ENCODE peak calls at places on chromosomes 16 and 17, in five cellular contexts. P is lung, T is GM12865, Y is progenitor cell of endocrine pancreas, E is neural crest cell. U is an unnamed sample.

GRCh38 chr17:2484876-2485275 is 26.8 kb downstream of the METTL16 start:
- DNase-seq in P (no peak), T (no peak), Y (no peak), E (no peak), U (peak; percentile 81)

GRCh38 chr16:66895697-66895995 is 15.3 kb downstream of the PDP2 start:
- DNase-seq in P (no peak), T (no peak), Y (no peak), E (no peak), U (no peak)

GRCh38 chr16:20933589-20933988 is 33.0 kb downstream of the LYRM1 start:
- DNase-seq in P (no peak), T (no peak), Y (no peak), E (no peak), U (no peak)

GRCh38 chr17:30476726-30477082 is 504 bp upstream of the GOSR1 start:
- DNase-seq in P (no peak), T (no peak), Y (no peak), E (no peak), U (no peak)

GRCh38 chr16:70735141-70735979 is 49.5 kb upstream of the MTSS2 start:
- DNase-seq in P (no peak), T (no peak), Y (no peak), E (no peak), U (no peak)

GRCh38 chr16:80477838-80478237 is 63.0 kb upstream of the DYNLRB2 start:
- DNase-seq in P (no peak), T (no peak), Y (no peak), E (no peak), U (no peak)

GRCh38 chr16:48359983-48360382 is 25.2 kb downstream of the SIAH1 start:
- DNase-seq in P (no peak), T (no peak), Y (no peak), E (no peak), U (no peak)

GRCh38 chr16:5502467-5502869 is 404.9 kb upstream of the EEF2KMT start:
- DNase-seq in P (no peak), T (peak; percentile 13), Y (peak; percentile 39), E (peak; percentile 32), U (peak; percentile 62)

GRCh38 chr16:29811896-29812665 is at the start of gene PRRT2:
- DNase-seq in P (no peak), T (peak; percentile 38), Y (no peak), E (peak; percentile 61), U (peak; percentile 92)

GRCh38 chr17:17535957-17536356 is 39.8 kb upstream of the RASD1 start:
- DNase-seq in P (peak; percentile 73), T (no peak), Y (no peak), E (no peak), U (no peak)

GRCh38 chr17:64686705-64687104 is 24.6 kb upstream of the SMURF2 start:
- DNase-seq in P (no peak), T (no peak), Y (no peak), E (no peak), U (no peak)

GRCh38 chr16:81717662-81718189 is 61.4 kb upstream of the PLCG2 start:
- DNase-seq in P (no peak), T (no peak), Y (no peak), E (no peak), U (no peak)

GRCh38 chr16:30567991-30568638 is 3.4 kb downstream of the ZNF688 start:
- DNase-seq in P (no peak), T (peak; percentile 88), Y (no peak), E (no peak), U (no peak)

GRCh38 chr17:3916013-3916696 is at the start of gene P2RX1:
- DNase-seq in P (no peak), T (peak; percentile 55), Y (no peak), E (no peak), U (no peak)

GRCh38 chr16:27424772-27425498 is 23.0 kb downstream of the IL21R start:
- DNase-seq in P (peak; percentile 25), T (no peak), Y (no peak), E (no peak), U (no peak)

GRCh38 chr16:30699615-30700099 is 686 bp downstream of the SRCAP start:
- DNase-seq in P (no peak), T (no peak), Y (no peak), E (no peak), U (no peak)

GRCh38 chr17:53626286-53626685 is 196.4 kb upstream of the KIF2B start:
- DNase-seq in P (no peak), T (no peak), Y (no peak), E (no peak), U (no peak)

GRCh38 chr16:9135797-9136196 is 44.4 kb downstream of the HAPSTR1 start:
- DNase-seq in P (no peak), T (peak; percentile 88), Y (no peak), E (no peak), U (no peak)

GRCh38 chr17:63478814-63479494 is 2.1 kb downstream of the ACE start:
- DNase-seq in P (peak; percentile 82), T (peak; percentile 87), Y (peak; percentile 69), E (peak; percentile 57), U (peak; percentile 84)

GRCh38 chr17:40617678-40618240 is 29.9 kb downstream of the SMARCE1 start:
- DNase-seq in P (no peak), T (no peak), Y (no peak), E (no peak), U (peak; percentile 34)

GRCh38 chr16:6884002-6884401 is 448.6 kb upstream of the RBFOX1 start:
- DNase-seq in P (no peak), T (no peak), Y (no peak), E (no peak), U (peak; percentile 20)

GRCh38 chr17:4808378-4808767 is 1.4 kb downstream of the PLD2 start:
- DNase-seq in P (peak; percentile 49), T (no peak), Y (no peak), E (no peak), U (no peak)

GRCh38 chr17:82970067-82970466 is 109.3 kb upstream of the METRNL start:
- DNase-seq in P (no peak), T (peak; percentile 36), Y (no peak), E (no peak), U (no peak)

GRCh38 chr16:58883131-58883530 is 149.0 kb upstream of the GOT2 start:
- DNase-seq in P (no peak), T (no peak), Y (no peak), E (no peak), U (no peak)

GRCh38 chr16:30095166-30096078 is 591 bp downstream of the YPEL3 start:
- DNase-seq in P (no peak), T (no peak), Y (no peak), E (no peak), U (peak; percentile 59)

GRCh38 chr16:55179858-55180585 is 144.0 kb upstream of the IRX6 start:
- DNase-seq in P (peak; percentile 80), T (no peak), Y (no peak), E (peak; percentile 9), U (no peak)

GRCh38 chr17:39027037-39027436 is 59.8 kb upstream of the FBXO47 start:
- DNase-seq in P (peak; percentile 49), T (no peak), Y (peak; percentile 15), E (no peak), U (peak; percentile 38)

GRCh38 chr17:49696233-49696761 is 11.5 kb downstream of the SLC35B1 start:
- DNase-seq in P (no peak), T (peak; percentile 83), Y (no peak), E (no peak), U (no peak)

GRCh38 chr16:13193721-13194120 is 292.3 kb downstream of the SHISA9 start:
- DNase-seq in P (no peak), T (no peak), Y (no peak), E (no peak), U (no peak)

GRCh38 chr16:9090101-9090959 is 1.1 kb upstream of the HAPSTR1 start:
- DNase-seq in P (peak; percentile 38), T (peak; percentile 54), Y (peak; percentile 45), E (peak; percentile 25), U (peak; percentile 54)

GRCh38 chr17:5249615-5250014 is 15.0 kb upstream of the SCIMP start:
- DNase-seq in P (peak; percentile 63), T (peak; percentile 88), Y (peak; percentile 39), E (peak; percentile 68), U (peak; percentile 50)

GRCh38 chr17:42027961-42028790 is 8.3 kb downstream of the NKIRAS2 start:
- DNase-seq in P (no peak), T (no peak), Y (no peak), E (no peak), U (peak; percentile 46)
- TF ChIP-seq CTCF in P (no peak), T (no peak), Y (peak; percentile 18), E (peak; percentile 29), U (no peak)

GRCh38 chr16:56871172-56871593 is 6.2 kb downstream of the SLC12A3 start:
- DNase-seq in P (no peak), T (peak; percentile 70), Y (no peak), E (no peak), U (no peak)

GRCh38 chr16:56868175-56868574 is 3.2 kb downstream of the SLC12A3 start:
- DNase-seq in P (no peak), T (no peak), Y (no peak), E (no peak), U (no peak)

GRCh38 chr16:56870271-56870888 is 5.4 kb downstream of the SLC12A3 start:
- DNase-seq in P (no peak), T (no peak), Y (no peak), E (no peak), U (no peak)

GRCh38 chr16:56866955-56867830 is 2.2 kb downstream of the SLC12A3 start:
- DNase-seq in P (no peak), T (peak; percentile 78), Y (peak; percentile 37), E (peak; percentile 47), U (no peak)

GRCh38 chr16:56869513-56870270 is 4.7 kb downstream of the SLC12A3 start:
- DNase-seq in P (peak; percentile 37), T (peak; percentile 78), Y (no peak), E (no peak), U (no peak)
- TF ChIP-seq CTCF in P (peak; percentile 9), T (peak; percentile 50), Y (peak; percentile 16), E (no peak), U (no peak)

DNA sequence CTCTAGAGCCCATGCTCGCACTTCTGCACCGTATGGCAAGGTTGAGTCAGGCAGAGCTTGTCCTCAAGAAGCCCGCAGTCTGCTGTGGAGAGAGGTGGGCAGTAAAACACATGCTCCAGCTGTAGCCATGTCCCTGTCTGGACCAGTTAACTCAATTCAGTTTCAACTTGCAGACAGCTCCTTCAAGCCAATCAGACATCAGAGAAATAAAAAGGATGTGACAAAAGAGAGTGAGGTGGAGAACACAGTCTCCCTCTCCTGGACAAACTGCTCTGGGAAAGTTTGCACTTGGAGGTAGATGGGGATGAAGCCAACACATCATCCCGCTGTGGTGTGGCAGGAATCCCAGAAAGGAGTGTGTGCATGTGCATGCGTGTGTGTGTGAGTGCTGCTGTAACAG is 358.5 kb upstream of the ASIC2 start:
- DNase-seq in P (no peak), T (no peak), Y (no peak), E (no peak), U (no peak)
- TF ChIP-seq CTCF in P (no peak), T (no peak), Y (no peak), E (peak; percentile 35), U (no peak)

GRCh38 chr17:57868007-57868774 is 18.3 kb upstream of the MRPS23 start:
- DNase-seq in P (peak; percentile 67), T (peak; percentile 83), Y (no peak), E (no peak), U (peak; percentile 62)
- TF ChIP-seq CTCF in P (no peak), T (peak; percentile 33), Y (peak; percentile 31), E (peak; percentile 49), U (peak; percentile 28)

GRCh38 chr17:76887809-76888208 is 19.6 kb downstream of the MGAT5B start:
- DNase-seq in P (no peak), T (no peak), Y (no peak), E (no peak), U (no peak)
- TF ChIP-seq CTCF in P (no peak), T (no peak), Y (no peak), E (no peak), U (no peak)